ENCODE peak calls at places on chromosomes 5 and 9, in six cellular contexts. One of them, this sample, is unnamed.

GRCh38 chr9:109456811-109457210 is 41.3 kb downstream of the PTPN3 start:
- DNase-seq in A549: no peak
- DNase-seq in HepG2: no peak
- DNase-seq in K562: no peak
- DNase-seq in endothelial cell of umbilical vein: no peak
- DNase-seq in GM12878: no peak
- DNase-seq in this sample: no peak

GRCh38 chr5:98721231-98721928 is 52.1 kb upstream of the RGMB start:
- DNase-seq in A549: no peak
- DNase-seq in HepG2: no peak
- DNase-seq in K562: no peak
- DNase-seq in endothelial cell of umbilical vein: no peak
- DNase-seq in GM12878: no peak
- DNase-seq in this sample: no peak

GRCh38 chr5:135379052-135379654 is 19.9 kb downstream of the MACROH2A1 start:
- DNase-seq in A549: no peak
- DNase-seq in HepG2: no peak
- DNase-seq in K562: no peak
- DNase-seq in endothelial cell of umbilical vein: no peak
- DNase-seq in GM12878: no peak
- DNase-seq in this sample: no peak

GRCh38 chr9:78982849-78983248 is 588.9 kb upstream of the TLE4 start:
- DNase-seq in A549: no peak
- DNase-seq in HepG2: no peak
- DNase-seq in K562: no peak
- DNase-seq in endothelial cell of umbilical vein: no peak
- DNase-seq in GM12878: no peak
- DNase-seq in this sample: no peak

GRCh38 chr5:154058055-154059038 is 19.6 kb downstream of the MFAP3 start:
- DNase-seq in A549: no peak
- DNase-seq in HepG2: no peak
- DNase-seq in K562: peak
- DNase-seq in endothelial cell of umbilical vein: no peak
- DNase-seq in GM12878: peak
- DNase-seq in this sample: no peak

GRCh38 chr9:109012009-109012875 is 1.1 kb downstream of the CTNNAL1 start:
- DNase-seq in A549: peak
- DNase-seq in HepG2: peak
- DNase-seq in K562: peak
- DNase-seq in endothelial cell of umbilical vein: peak
- DNase-seq in GM12878: no peak
- DNase-seq in this sample: peak

GRCh38 chr5:96226941-96227552 is 206.0 kb downstream of the PCSK1 start:
- DNase-seq in A549: no peak
- DNase-seq in HepG2: no peak
- DNase-seq in K562: no peak
- DNase-seq in endothelial cell of umbilical vein: peak
- DNase-seq in GM12878: no peak
- DNase-seq in this sample: no peak

GRCh38 chr5:14142202-14142855 is 813 bp upstream of the TRIO start:
- DNase-seq in A549: no peak
- DNase-seq in HepG2: no peak
- DNase-seq in K562: no peak
- DNase-seq in endothelial cell of umbilical vein: no peak
- DNase-seq in GM12878: no peak
- DNase-seq in this sample: no peak

GRCh38 chr9:112249277-112249676 is 74.2 kb upstream of the SUSD1 start:
- DNase-seq in A549: peak
- DNase-seq in HepG2: no peak
- DNase-seq in K562: no peak
- DNase-seq in endothelial cell of umbilical vein: peak
- DNase-seq in GM12878: peak
- DNase-seq in this sample: no peak

GRCh38 chr9:78574354-78575036 is 277.6 kb downstream of the PSAT1 start:
- DNase-seq in A549: no peak
- DNase-seq in HepG2: no peak
- DNase-seq in K562: no peak
- DNase-seq in endothelial cell of umbilical vein: no peak
- DNase-seq in GM12878: no peak
- DNase-seq in this sample: no peak

GRCh38 chr5:143757116-143757515 is 54.8 kb upstream of the HMHB1 start:
- DNase-seq in A549: no peak
- DNase-seq in HepG2: no peak
- DNase-seq in K562: no peak
- DNase-seq in endothelial cell of umbilical vein: no peak
- DNase-seq in GM12878: no peak
- DNase-seq in this sample: no peak

GRCh38 chr9:16058131-16058549 is 505.3 kb downstream of the CCDC171 start:
- DNase-seq in A549: no peak
- DNase-seq in HepG2: no peak
- DNase-seq in K562: no peak
- DNase-seq in endothelial cell of umbilical vein: peak
- DNase-seq in GM12878: no peak
- DNase-seq in this sample: peak

GRCh38 chr9:32581512-32582143 is 8.7 kb upstream of the NDUFB6 start:
- DNase-seq in A549: peak
- DNase-seq in HepG2: peak
- DNase-seq in K562: peak
- DNase-seq in endothelial cell of umbilical vein: peak
- DNase-seq in GM12878: no peak
- DNase-seq in this sample: peak

GRCh38 chr5:176596689-176597416 is 13.1 kb downstream of the GPRIN1 start:
- DNase-seq in A549: no peak
- DNase-seq in HepG2: no peak
- DNase-seq in K562: no peak
- DNase-seq in endothelial cell of umbilical vein: peak
- DNase-seq in GM12878: no peak
- DNase-seq in this sample: peak

GRCh38 chr5:96734871-96735325 is 72.7 kb downstream of the CAST start:
- DNase-seq in A549: no peak
- DNase-seq in HepG2: no peak
- DNase-seq in K562: peak
- DNase-seq in endothelial cell of umbilical vein: no peak
- DNase-seq in GM12878: no peak
- DNase-seq in this sample: no peak

GRCh38 chr5:136420168-136420916 is 55.0 kb upstream of the TRPC7 start:
- DNase-seq in A549: no peak
- DNase-seq in HepG2: no peak
- DNase-seq in K562: no peak
- DNase-seq in endothelial cell of umbilical vein: peak
- DNase-seq in GM12878: no peak
- DNase-seq in this sample: no peak

GRCh38 chr5:172142709-172143215 is 45.3 kb downstream of the STK10 start:
- DNase-seq in A549: no peak
- DNase-seq in HepG2: peak
- DNase-seq in K562: peak
- DNase-seq in endothelial cell of umbilical vein: peak
- DNase-seq in GM12878: no peak
- DNase-seq in this sample: no peak

GRCh38 chr5:14319102-14319501 is 176.0 kb downstream of the TRIO start:
- DNase-seq in A549: no peak
- DNase-seq in HepG2: no peak
- DNase-seq in K562: no peak
- DNase-seq in endothelial cell of umbilical vein: no peak
- DNase-seq in GM12878: no peak
- DNase-seq in this sample: no peak

GRCh38 chr9:69121155-69122085 is 52.7 kb upstream of the TJP2 start:
- DNase-seq in A549: peak
- DNase-seq in HepG2: peak
- DNase-seq in K562: no peak
- DNase-seq in endothelial cell of umbilical vein: peak
- DNase-seq in GM12878: no peak
- DNase-seq in this sample: peak

GRCh38 chr9:69118656-69119055 is 55.4 kb upstream of the TJP2 start:
- DNase-seq in A549: no peak
- DNase-seq in HepG2: no peak
- DNase-seq in K562: no peak
- DNase-seq in endothelial cell of umbilical vein: no peak
- DNase-seq in GM12878: no peak
- DNase-seq in this sample: no peak

GRCh38 chr9:69122391-69123141 is 51.5 kb upstream of the TJP2 start:
- DNase-seq in A549: peak
- DNase-seq in HepG2: peak
- DNase-seq in K562: no peak
- DNase-seq in endothelial cell of umbilical vein: peak
- DNase-seq in GM12878: no peak
- DNase-seq in this sample: no peak

GRCh38 chr9:69122086-69122390 is 52.0 kb upstream of the TJP2 start:
- DNase-seq in A549: peak
- DNase-seq in HepG2: peak
- DNase-seq in K562: no peak
- DNase-seq in endothelial cell of umbilical vein: no peak
- DNase-seq in GM12878: no peak
- DNase-seq in this sample: peak

DNA sequence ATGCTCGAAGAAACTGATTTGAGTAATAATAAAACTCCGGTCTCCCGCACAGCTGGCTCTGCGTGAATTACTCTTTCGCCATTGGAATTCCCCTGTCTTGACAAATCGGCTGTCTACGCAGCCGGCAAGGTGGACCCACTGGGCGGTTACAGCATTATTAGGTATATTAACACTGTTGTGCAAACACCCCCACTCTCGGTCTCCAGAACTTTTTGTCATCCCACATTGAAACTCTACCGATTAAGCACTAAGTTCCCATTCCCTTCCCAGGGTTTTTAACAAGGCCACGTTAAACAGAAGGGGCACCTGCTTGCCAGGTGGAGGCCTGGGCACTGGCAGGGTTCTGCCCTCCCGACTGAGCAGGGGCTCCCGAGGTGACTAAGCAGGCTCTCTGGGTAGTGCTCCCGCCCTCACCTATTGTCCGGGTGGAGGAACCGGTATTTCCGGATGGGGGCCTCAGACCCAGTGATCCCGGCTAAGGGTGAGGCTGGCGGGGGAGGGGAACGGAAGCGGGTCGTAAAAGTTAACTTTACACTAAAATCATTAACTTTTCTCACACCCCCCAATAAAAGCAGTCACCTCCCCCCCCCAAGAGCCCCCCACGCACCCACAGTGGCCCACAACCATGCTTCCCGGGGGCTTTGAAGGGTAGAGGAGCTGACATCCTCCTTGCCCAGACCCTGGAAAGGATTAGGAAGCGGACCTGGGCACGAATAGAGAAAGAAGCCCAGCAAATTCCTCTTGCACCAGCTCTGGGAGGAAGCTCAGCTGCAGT is 53.5 kb upstream of the TJP2 start:
- DNase-seq in A549: peak
- DNase-seq in HepG2: peak
- DNase-seq in K562: no peak
- DNase-seq in endothelial cell of umbilical vein: peak
- DNase-seq in GM12878: no peak
- DNase-seq in this sample: no peak
- TF ChIP-seq POLR2A in A549: no peak
- TF ChIP-seq POLR2A in HepG2: no peak
- TF ChIP-seq POLR2A in K562: no peak
- TF ChIP-seq POLR2A in endothelial cell of umbilical vein: no peak
- TF ChIP-seq POLR2A in GM12878: no peak
- TF ChIP-seq POLR2A in this sample: no peak

DNA sequence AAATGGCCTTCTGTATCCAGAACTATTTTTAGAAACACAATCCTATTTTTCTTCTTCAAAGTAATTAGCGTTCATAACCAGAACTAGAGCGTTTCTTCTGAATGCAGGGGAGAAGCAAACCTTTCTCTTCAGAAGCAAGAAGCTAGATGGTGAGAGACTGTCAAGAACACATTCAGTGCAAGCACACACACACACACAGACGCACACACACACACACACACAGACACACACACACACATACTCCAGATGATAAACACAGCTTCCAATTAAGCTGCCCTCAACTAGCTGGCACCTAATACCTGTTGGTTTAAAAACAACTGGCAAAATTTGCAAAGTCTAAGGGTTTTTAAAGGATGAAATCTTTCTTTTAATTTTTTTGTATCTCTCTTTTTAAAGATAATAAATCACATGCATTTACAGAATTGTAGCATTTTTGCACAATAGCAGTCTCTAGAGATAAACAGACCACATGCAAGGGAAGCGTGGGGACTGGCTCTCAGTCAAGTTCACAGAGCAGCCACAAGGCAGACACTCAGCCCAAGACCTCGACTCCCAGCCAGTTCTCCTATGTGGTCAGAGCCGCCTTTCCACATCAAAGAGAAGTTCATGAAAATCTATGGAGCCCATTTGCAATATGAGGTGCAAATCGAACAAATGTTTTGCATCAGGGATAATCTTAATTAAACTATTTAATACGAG is 138.5 kb downstream of the TTLL11 start:
- DNase-seq in A549: no peak
- DNase-seq in HepG2: no peak
- DNase-seq in K562: no peak
- DNase-seq in endothelial cell of umbilical vein: no peak
- DNase-seq in GM12878: no peak
- DNase-seq in this sample: no peak
- TF ChIP-seq MYC in A549: no peak
- TF ChIP-seq MYC in HepG2: no peak
- TF ChIP-seq MYC in K562: no peak
- TF ChIP-seq MYC in endothelial cell of umbilical vein: no peak
- TF ChIP-seq MYC in GM12878: no peak
- TF ChIP-seq MYC in this sample: no peak

GRCh38 chr9:124869466-124869985 is 7.6 kb downstream of the ARPC5L start:
- DNase-seq in A549: no peak
- DNase-seq in HepG2: no peak
- DNase-seq in K562: no peak
- DNase-seq in endothelial cell of umbilical vein: peak
- DNase-seq in GM12878: no peak
- DNase-seq in this sample: peak

GRCh38 chr9:124871156-124871561 is 9.2 kb downstream of the ARPC5L start:
- DNase-seq in A549: no peak
- DNase-seq in HepG2: no peak
- DNase-seq in K562: no peak
- DNase-seq in endothelial cell of umbilical vein: no peak
- DNase-seq in GM12878: no peak
- DNase-seq in this sample: no peak

GRCh38 chr9:124868511-124869465 is 6.9 kb downstream of the ARPC5L start:
- DNase-seq in A549: peak
- DNase-seq in HepG2: peak
- DNase-seq in K562: peak
- DNase-seq in endothelial cell of umbilical vein: peak
- DNase-seq in GM12878: no peak
- DNase-seq in this sample: peak

GRCh38 chr9:124870723-124871122 is 8.8 kb downstream of the ARPC5L start:
- DNase-seq in A549: no peak
- DNase-seq in HepG2: no peak
- DNase-seq in K562: no peak
- DNase-seq in endothelial cell of umbilical vein: no peak
- DNase-seq in GM12878: no peak
- DNase-seq in this sample: no peak

GRCh38 chr9:124869986-124870560 is 8.1 kb downstream of the ARPC5L start:
- DNase-seq in A549: no peak
- DNase-seq in HepG2: peak
- DNase-seq in K562: peak
- DNase-seq in endothelial cell of umbilical vein: peak
- DNase-seq in GM12878: peak
- DNase-seq in this sample: peak
- TF ChIP-seq MAX in A549: no peak
- TF ChIP-seq MAX in HepG2: peak
- TF ChIP-seq MAX in K562: no peak
- TF ChIP-seq MAX in endothelial cell of umbilical vein: no peak
- TF ChIP-seq MAX in GM12878: no peak
- TF ChIP-seq MAX in this sample: peak

GRCh38 chr5:151214614-151215545 is 9.0 kb downstream of the CCDC69 start:
- DNase-seq in A549: no peak
- DNase-seq in HepG2: peak
- DNase-seq in K562: no peak
- DNase-seq in endothelial cell of umbilical vein: no peak
- DNase-seq in GM12878: peak
- DNase-seq in this sample: peak
- TF ChIP-seq POLR2A in A549: no peak
- TF ChIP-seq POLR2A in HepG2: no peak
- TF ChIP-seq POLR2A in K562: no peak
- TF ChIP-seq POLR2A in endothelial cell of umbilical vein: no peak
- TF ChIP-seq POLR2A in GM12878: no peak
- TF ChIP-seq POLR2A in this sample: no peak